ENCODE peak calls at places on chromosome 21, in nine cellular contexts. H is upper lobe of right lung; E is prostate gland; G is hepatocyte; Q is breast epithelium; C is CD8-positive, alpha-beta T cell; R is GM12865; K is foreskin fibroblast; Y is right atrium auricular region. T is an unnamed sample.

GRCh38 chr21:36245649-36246048 is 74.3 kb upstream of the MORC3 start:
- DNase-seq in H (no peak), E (no peak), G (no peak), Q (no peak), C (no peak), R (no peak), K (no peak), Y (no peak), T (no peak)

GRCh38 chr21:45747802-45748445 is 104.4 kb downstream of the PCBP3 start:
- DNase-seq in H (no peak), E (peak), G (peak), Q (peak), C (no peak), R (no peak), K (peak), Y (peak), T (no peak)

GRCh38 chr21:45521241-45521640 is 21.0 kb downstream of the SLC19A1 start:
- DNase-seq in H (no peak), E (no peak), G (no peak), Q (no peak), C (no peak), R (no peak), K (no peak), Y (no peak), T (no peak)

GRCh38 chr21:36179145-36179544 is 22.5 kb downstream of the DOP1B start:
- DNase-seq in H (no peak), E (no peak), G (no peak), Q (no peak), C (no peak), R (no peak), K (no peak), Y (no peak), T (no peak)

GRCh38 chr21:37915941-37916794 is at the start of gene KCNJ6:
- DNase-seq in H (peak), E (peak), G (peak), Q (no peak), C (no peak), R (no peak), K (peak), Y (no peak), T (no peak)

GRCh38 chr21:37006521-37007291 is at the start of gene RIPPLY3:
- DNase-seq in H (no peak), E (no peak), G (peak), Q (no peak), C (no peak), R (no peak), K (no peak), Y (no peak), T (no peak)

GRCh38 chr21:36803801-36804452 is 105.0 kb downstream of the SIM2 start:
- DNase-seq in H (no peak), E (no peak), G (no peak), Q (no peak), C (no peak), R (no peak), K (no peak), Y (peak), T (no peak)

GRCh38 chr21:27818847-27819246 is 852.0 kb upstream of the ADAMTS5 start:
- DNase-seq in H (no peak), E (no peak), G (peak), Q (no peak), C (no peak), R (no peak), K (peak), Y (no peak), T (no peak)

GRCh38 chr21:46054447-46054846 is 43.5 kb upstream of the COL6A2 start:
- DNase-seq in H (no peak), E (no peak), G (no peak), Q (no peak), C (no peak), R (no peak), K (peak), Y (peak), T (no peak)

GRCh38 chr21:44946254-44947041 is 6.6 kb downstream of the SLX9 start:
- DNase-seq in H (peak), E (no peak), G (no peak), Q (peak), C (no peak), R (no peak), K (no peak), Y (no peak), T (no peak)

GRCh38 chr21:37339527-37339889 is 27.1 kb upstream of the DYRK1A start:
- DNase-seq in H (no peak), E (no peak), G (no peak), Q (no peak), C (no peak), R (no peak), K (no peak), Y (no peak), T (no peak)

GRCh38 chr21:37036177-37036576 is 29.7 kb downstream of the RIPPLY3 start:
- DNase-seq in H (no peak), E (no peak), G (no peak), Q (no peak), C (no peak), R (no peak), K (no peak), Y (no peak), T (no peak)

GRCh38 chr21:44455524-44456206 is 355 bp downstream of the LRRC3 start:
- DNase-seq in H (peak), E (peak), G (peak), Q (no peak), C (peak), R (peak), K (peak), Y (no peak), T (no peak)

GRCh38 chr21:25273945-25274344 is 333.3 kb downstream of the MRPL39 start:
- DNase-seq in H (no peak), E (no peak), G (no peak), Q (no peak), C (no peak), R (no peak), K (no peak), Y (no peak), T (no peak)

GRCh38 chr21:29022141-29022540 is 2.3 kb upstream of the USP16 start:
- DNase-seq in H (no peak), E (no peak), G (no peak), Q (no peak), C (no peak), R (no peak), K (no peak), Y (no peak), T (no peak)

GRCh38 chr21:37195078-37195477 is 72.1 kb downstream of the VPS26C start:
- DNase-seq in H (no peak), E (no peak), G (no peak), Q (no peak), C (no peak), R (no peak), K (no peak), Y (no peak), T (no peak)

GRCh38 chr21:43779660-43780059 is 3.6 kb upstream of the CSTB start:
- DNase-seq in H (no peak), E (no peak), G (no peak), Q (no peak), C (no peak), R (peak), K (no peak), Y (no peak), T (no peak)

GRCh38 chr21:35366348-35367085 is 317.4 kb upstream of the RUNX1 start:
- DNase-seq in H (no peak), E (no peak), G (peak), Q (no peak), C (no peak), R (no peak), K (peak), Y (no peak), T (no peak)

GRCh38 chr21:41199123-41199522 is 31.2 kb downstream of the BACE2 start:
- DNase-seq in H (no peak), E (no peak), G (no peak), Q (no peak), C (no peak), R (no peak), K (no peak), Y (no peak), T (no peak)

GRCh38 chr21:40471103-40471502 is 375.9 kb downstream of the DSCAM start:
- DNase-seq in H (no peak), E (no peak), G (no peak), Q (no peak), C (no peak), R (no peak), K (no peak), Y (no peak), T (no peak)

GRCh38 chr21:14013056-14013603 is 197.6 kb downstream of the LIPI start:
- DNase-seq in H (no peak), E (no peak), G (no peak), Q (no peak), C (no peak), R (no peak), K (no peak), Y (no peak), T (no peak)

GRCh38 chr21:45993210-45994085 is 11.9 kb downstream of the COL6A1 start:
- DNase-seq in H (peak), E (no peak), G (no peak), Q (peak), C (peak), R (no peak), K (no peak), Y (peak), T (peak)

GRCh38 chr21:45950740-45951515 is 30.6 kb upstream of the COL6A1 start:
- DNase-seq in H (no peak), E (peak), G (peak), Q (no peak), C (no peak), R (no peak), K (peak), Y (no peak), T (no peak)

GRCh38 chr21:41613421-41613998 is 105.6 kb upstream of the TMPRSS2 start:
- DNase-seq in H (no peak), E (no peak), G (no peak), Q (no peak), C (no peak), R (no peak), K (no peak), Y (no peak), T (no peak)

GRCh38 chr21:28538987-28539622 is 453.6 kb downstream of the LTN1 start:
- DNase-seq in H (no peak), E (no peak), G (no peak), Q (no peak), C (no peak), R (no peak), K (peak), Y (no peak), T (no peak)

GRCh38 chr21:24583473-24583872 is 1023.8 kb downstream of the MRPL39 start:
- DNase-seq in H (no peak), E (no peak), G (no peak), Q (no peak), C (no peak), R (no peak), K (no peak), Y (no peak), T (no peak)

GRCh38 chr21:26844258-26845065 is 747 bp downstream of the ADAMTS1 start:
- DNase-seq in H (peak), E (peak), G (peak), Q (no peak), C (no peak), R (no peak), K (no peak), Y (no peak), T (no peak)

GRCh38 chr21:24023936-24024335 is 1583.3 kb downstream of the MRPL39 start:
- DNase-seq in H (no peak), E (no peak), G (no peak), Q (no peak), C (no peak), R (no peak), K (no peak), Y (no peak), T (no peak)

GRCh38 chr21:37819372-37819771 is 96.9 kb downstream of the KCNJ6 start:
- DNase-seq in H (no peak), E (no peak), G (no peak), Q (no peak), C (no peak), R (no peak), K (no peak), Y (no peak), T (no peak)

GRCh38 chr21:35398366-35398982 is 349.4 kb upstream of the RUNX1 start:
- DNase-seq in H (no peak), E (no peak), G (no peak), Q (no peak), C (no peak), R (no peak), K (no peak), Y (no peak), T (no peak)

GRCh38 chr21:46622226-46622625 is 13.2 kb upstream of the PRMT2 start:
- DNase-seq in H (peak), E (no peak), G (peak), Q (no peak), C (peak), R (no peak), K (no peak), Y (no peak), T (no peak)

GRCh38 chr21:44758781-44759627 is 42.6 kb downstream of the UBE2G2 start:
- DNase-seq in H (peak), E (no peak), G (no peak), Q (no peak), C (no peak), R (no peak), K (no peak), Y (no peak), T (no peak)

GRCh38 chr21:41506526-41507520 is 1.1 kb downstream of the TMPRSS2 start:
- DNase-seq in H (peak), E (no peak), G (no peak), Q (peak), C (no peak), R (no peak), K (no peak), Y (no peak), T (no peak)

GRCh38 chr21:46596201-46596600 is 8.7 kb downstream of the S100B start:
- DNase-seq in H (no peak), E (no peak), G (no peak), Q (no peak), C (no peak), R (no peak), K (no peak), Y (no peak), T (no peak)

GRCh38 chr21:35971824-35972223 is 88.5 kb downstream of the SETD4 start:
- DNase-seq in H (no peak), E (no peak), G (no peak), Q (no peak), C (no peak), R (no peak), K (no peak), Y (no peak), T (no peak)

GRCh38 chr21:43916691-43917514 is 51.9 kb downstream of the AGPAT3 start:
- DNase-seq in H (peak), E (no peak), G (no peak), Q (no peak), C (peak), R (peak), K (no peak), Y (no peak), T (no peak)

GRCh38 chr21:38120984-38121855 is 135.6 kb upstream of the KCNJ15 start:
- DNase-seq in H (no peak), E (no peak), G (no peak), Q (no peak), C (no peak), R (no peak), K (no peak), Y (no peak), T (no peak)

GRCh38 chr21:34611528-34611927 is 3.4 kb downstream of the RCAN1 start:
- DNase-seq in H (no peak), E (no peak), G (no peak), Q (no peak), C (no peak), R (no peak), K (no peak), Y (no peak), T (no peak)

GRCh38 chr21:31334648-31335121 is 9.4 kb downstream of the TIAM1 start:
- DNase-seq in H (no peak), E (no peak), G (no peak), Q (no peak), C (no peak), R (no peak), K (no peak), Y (no peak), T (no peak)

GRCh38 chr21:31329431-31330143 is 14.5 kb downstream of the TIAM1 start:
- DNase-seq in H (no peak), E (no peak), G (no peak), Q (no peak), C (no peak), R (peak), K (no peak), Y (no peak), T (no peak)

GRCh38 chr21:31330144-31330483 is 13.9 kb downstream of the TIAM1 start:
- DNase-seq in H (no peak), E (no peak), G (no peak), Q (no peak), C (no peak), R (no peak), K (no peak), Y (no peak), T (no peak)

GRCh38 chr21:31331231-31331630 is 12.8 kb downstream of the TIAM1 start:
- DNase-seq in H (no peak), E (no peak), G (no peak), Q (no peak), C (no peak), R (no peak), K (no peak), Y (no peak), T (no peak)

GRCh38 chr21:31332525-31332924 is 11.5 kb downstream of the TIAM1 start:
- DNase-seq in H (no peak), E (no peak), G (no peak), Q (no peak), C (no peak), R (no peak), K (no peak), Y (no peak), T (no peak)
- H3K4me3 ChIP-seq in H (no peak), E (no peak), G (no peak), Q (no peak), C (no peak), R (no peak), K (no peak), Y (no peak), T (no peak)

DNA sequence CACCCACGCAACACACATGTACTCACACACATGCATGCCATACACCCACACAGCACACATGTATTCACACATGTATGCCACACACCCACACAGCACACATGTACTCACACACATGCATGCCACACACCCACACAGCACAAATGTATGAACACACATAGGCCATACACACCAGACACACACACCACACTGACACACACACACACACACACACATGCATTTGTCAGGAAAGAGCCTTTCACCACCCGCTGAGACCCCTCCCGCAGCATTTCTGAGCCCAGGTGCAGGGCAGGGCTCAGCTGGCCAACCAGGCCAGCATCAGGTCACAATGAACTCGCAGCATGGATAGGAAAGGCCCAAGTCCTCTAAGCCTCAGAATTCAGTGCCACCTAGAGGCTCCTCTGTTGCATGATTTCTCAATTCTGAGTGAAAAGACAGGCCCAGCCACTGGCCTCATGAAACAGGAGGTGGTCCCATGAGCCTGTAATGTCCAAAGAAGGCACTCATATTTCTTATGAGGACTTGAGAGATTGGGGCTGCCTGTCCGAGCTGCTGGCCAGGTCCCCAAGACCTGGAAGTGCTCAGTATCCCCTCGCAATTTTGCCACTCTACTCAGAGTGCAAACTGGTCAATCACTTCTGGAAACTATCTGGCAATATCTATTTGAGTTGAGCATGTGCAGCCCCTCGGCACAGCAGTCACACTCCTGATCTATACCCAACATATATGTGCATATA is 57.3 kb downstream of the PSMG1 start:
- DNase-seq in H (no peak), E (peak), G (peak), Q (no peak), C (no peak), R (peak), K (peak), Y (peak), T (no peak)
- TF ChIP-seq CTCF in H (peak), E (peak), G (peak), Q (peak), C (no peak), R (peak), K (peak), Y (peak), T (peak)

GRCh38 chr21:33373451-33373850 is 29.8 kb upstream of the IFNGR2 start:
- DNase-seq in H (peak), E (no peak), G (no peak), Q (no peak), C (no peak), R (no peak), K (no peak), Y (no peak), T (no peak)

GRCh38 chr21:33377221-33377620 is 26.0 kb upstream of the IFNGR2 start:
- DNase-seq in H (no peak), E (no peak), G (no peak), Q (no peak), C (no peak), R (peak), K (no peak), Y (no peak), T (no peak)

GRCh38 chr21:33374874-33375644 is 28.2 kb upstream of the IFNGR2 start:
- DNase-seq in H (no peak), E (no peak), G (no peak), Q (no peak), C (no peak), R (peak), K (no peak), Y (no peak), T (no peak)

GRCh38 chr21:33372582-33372981 is 30.6 kb upstream of the IFNGR2 start:
- DNase-seq in H (peak), E (no peak), G (no peak), Q (no peak), C (no peak), R (no peak), K (no peak), Y (no peak), T (no peak)

GRCh38 chr21:33374080-33374873 is 28.9 kb upstream of the IFNGR2 start:
- DNase-seq in H (peak), E (peak), G (peak), Q (no peak), C (peak), R (peak), K (peak), Y (no peak), T (no peak)
- H3K4me3 ChIP-seq in H (no peak), E (no peak), G (no peak), Q (no peak), C (no peak), R (no peak), K (no peak), Y (no peak), T (no peak)

GRCh38 chr21:42632336-42632751 is 21.1 kb upstream of the PDE9A start:
- DNase-seq in H (peak), E (no peak), G (no peak), Q (peak), C (no peak), R (no peak), K (no peak), Y (no peak), T (no peak)
- TF ChIP-seq CTCF in H (no peak), E (no peak), G (no peak), Q (no peak), C (no peak), R (no peak), K (no peak), Y (no peak), T (no peak)

GRCh38 chr21:16193758-16194606 is 464.2 kb downstream of the USP25 start:
- DNase-seq in H (peak), E (peak), G (peak), Q (no peak), C (no peak), R (peak), K (peak), Y (peak), T (no peak)
- H3K4me3 ChIP-seq in H (peak), E (peak), G (peak), Q (peak), C (no peak), R (no peak), K (peak), Y (peak), T (peak)

DNA sequence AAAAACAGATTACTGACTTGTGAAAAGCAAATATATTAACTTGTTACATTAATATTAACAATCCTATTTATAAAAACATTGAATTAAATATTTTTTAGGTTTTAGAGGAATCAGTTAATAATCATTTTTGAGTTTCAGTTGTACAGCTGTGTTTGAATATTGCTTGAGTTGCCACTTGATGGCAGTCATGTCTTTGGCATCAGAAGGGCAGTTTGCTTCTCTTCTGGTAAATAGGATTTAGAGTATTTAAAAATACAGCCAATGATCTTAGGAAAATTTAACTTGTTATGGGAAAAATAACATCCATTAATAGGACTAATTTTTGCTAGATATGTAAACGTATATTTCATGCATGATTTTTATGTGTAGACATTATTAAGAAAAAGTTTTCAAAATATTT is 234.1 kb downstream of the NCAM2 start:
- DNase-seq in H (no peak), E (no peak), G (peak), Q (no peak), C (no peak), R (no peak), K (peak), Y (no peak), T (no peak)
- TF ChIP-seq CTCF in H (peak), E (peak), G (peak), Q (peak), C (no peak), R (no peak), K (peak), Y (peak), T (no peak)